ENCODE peak calls at places on chromosomes 6 and 20, in ten cellular contexts. S, J, I, C, U, A, P, V, H and B are unnamed samples.

GRCh38 chr6:114747995-114748625 is 405.3 kb upstream of the HS3ST5 start:
- DNase-seq in S (peak), J (peak), I (peak), C (peak), U (no peak), A (no peak), P (peak), V (peak), H (peak), B (no peak)

GRCh38 chr6:96124778-96125177 is 109.0 kb downstream of the FUT9 start:
- DNase-seq in S (no peak), J (no peak), I (no peak), C (no peak), U (no peak), A (no peak), P (no peak), V (no peak), H (no peak), B (no peak)

GRCh38 chr6:72748759-72749158 is 126.9 kb downstream of the KCNQ5 start:
- DNase-seq in S (no peak), J (no peak), I (no peak), C (no peak), U (no peak), A (no peak), P (peak), V (no peak), H (peak), B (no peak)

GRCh38 chr6:39754493-39755115 is 29.4 kb upstream of the KIF6 start:
- DNase-seq in S (no peak), J (no peak), I (peak), C (no peak), U (peak), A (no peak), P (no peak), V (no peak), H (no peak), B (no peak)

GRCh38 chr6:128161839-128162238 is 261.0 kb upstream of the THEMIS start:
- DNase-seq in S (no peak), J (no peak), I (no peak), C (no peak), U (no peak), A (no peak), P (no peak), V (no peak), H (no peak), B (no peak)

GRCh38 chr6:148854992-148855391 is 108.2 kb downstream of the UST start:
- DNase-seq in S (no peak), J (no peak), I (no peak), C (no peak), U (no peak), A (no peak), P (no peak), V (no peak), H (no peak), B (no peak)

GRCh38 chr20:54223285-54223684 is 15.4 kb downstream of the PFDN4 start:
- DNase-seq in S (no peak), J (no peak), I (no peak), C (no peak), U (no peak), A (no peak), P (no peak), V (no peak), H (no peak), B (no peak)

GRCh38 chr20:58661298-58662141 is 10.4 kb downstream of the STX16 start:
- DNase-seq in S (no peak), J (no peak), I (no peak), C (no peak), U (no peak), A (no peak), P (no peak), V (no peak), H (no peak), B (no peak)

GRCh38 chr6:118810420-118811027 is 83.4 kb upstream of the ASF1A start:
- DNase-seq in S (no peak), J (no peak), I (no peak), C (peak), U (no peak), A (no peak), P (no peak), V (peak), H (no peak), B (no peak)

GRCh38 chr6:10418361-10418861 is 3.5 kb upstream of the TFAP2A start:
- DNase-seq in S (no peak), J (no peak), I (no peak), C (no peak), U (no peak), A (no peak), P (no peak), V (no peak), H (no peak), B (no peak)

GRCh38 chr20:36408219-36408618 is 102.1 kb downstream of the DLGAP4 start:
- DNase-seq in S (no peak), J (peak), I (no peak), C (peak), U (no peak), A (no peak), P (peak), V (peak), H (peak), B (peak)

GRCh38 chr20:57957397-57958049 is 247.7 kb upstream of the PMEPA1 start:
- DNase-seq in S (no peak), J (no peak), I (no peak), C (no peak), U (peak), A (no peak), P (no peak), V (no peak), H (no peak), B (no peak)

GRCh38 chr6:68651018-68651985 is 16.2 kb downstream of the ADGRB3 start:
- DNase-seq in S (no peak), J (no peak), I (no peak), C (no peak), U (no peak), A (no peak), P (no peak), V (no peak), H (no peak), B (no peak)

GRCh38 chr6:45084257-45084656 is 243.9 kb upstream of the RUNX2 start:
- DNase-seq in S (no peak), J (no peak), I (no peak), C (no peak), U (no peak), A (no peak), P (no peak), V (no peak), H (no peak), B (no peak)

GRCh38 chr6:43076093-43076927 is at the start of gene PTK7:
- DNase-seq in S (no peak), J (peak), I (no peak), C (peak), U (peak), A (no peak), P (peak), V (peak), H (peak), B (no peak)

GRCh38 chr6:70299456-70299855 is 3.4 kb downstream of the COL9A1 start:
- DNase-seq in S (no peak), J (no peak), I (no peak), C (no peak), U (no peak), A (no peak), P (no peak), V (no peak), H (peak), B (no peak)

GRCh38 chr6:73515204-73516101 is 5.4 kb downstream of the EEF1A1 start:
- DNase-seq in S (no peak), J (peak), I (peak), C (peak), U (peak), A (peak), P (peak), V (peak), H (peak), B (peak)

GRCh38 chr6:105263685-105264298 is 84.0 kb upstream of the POPDC3 start:
- DNase-seq in S (no peak), J (no peak), I (no peak), C (peak), U (no peak), A (no peak), P (no peak), V (peak), H (peak), B (no peak)

GRCh38 chr6:85865665-85866372 is 223.1 kb upstream of the SYNCRIP start:
- DNase-seq in S (peak), J (peak), I (no peak), C (peak), U (no peak), A (no peak), P (peak), V (no peak), H (peak), B (no peak)

GRCh38 chr6:166877906-166878305 is 78.4 kb downstream of the RNASET2 start:
- DNase-seq in S (peak), J (no peak), I (no peak), C (no peak), U (no peak), A (no peak), P (no peak), V (no peak), H (no peak), B (no peak)

GRCh38 chr20:41331731-41332130 is 8.9 kb upstream of the LPIN3 start:
- DNase-seq in S (no peak), J (no peak), I (no peak), C (no peak), U (no peak), A (no peak), P (no peak), V (no peak), H (no peak), B (no peak)

GRCh38 chr20:41327178-41327577 is 9.6 kb upstream of the ZHX3 start:
- DNase-seq in S (no peak), J (no peak), I (no peak), C (no peak), U (no peak), A (no peak), P (no peak), V (no peak), H (no peak), B (peak)

GRCh38 chr20:41330941-41331340 is 9.7 kb upstream of the LPIN3 start:
- DNase-seq in S (no peak), J (no peak), I (no peak), C (no peak), U (no peak), A (no peak), P (no peak), V (no peak), H (no peak), B (no peak)

GRCh38 chr20:41330343-41330720 is 10.3 kb upstream of the LPIN3 start:
- DNase-seq in S (no peak), J (no peak), I (no peak), C (no peak), U (no peak), A (no peak), P (no peak), V (no peak), H (peak), B (no peak)

GRCh38 chr20:41329435-41330342 is 10.9 kb upstream of the LPIN3 start:
- DNase-seq in S (peak), J (peak), I (peak), C (peak), U (peak), A (peak), P (peak), V (peak), H (peak), B (peak)
- H3K4me3 ChIP-seq in S (no peak), J (peak), I (no peak), C (no peak), U (no peak), A (peak), P (no peak), V (no peak), H (no peak), B (no peak)

GRCh38 chr6:29750709-29751108 is 27.5 kb downstream of the HLA-F start:
- DNase-seq in S (no peak), J (no peak), I (no peak), C (no peak), U (no peak), A (peak), P (no peak), V (no peak), H (no peak), B (peak)

GRCh38 chr6:29755295-29755871 is 32.1 kb downstream of the HLA-F start:
- DNase-seq in S (no peak), J (no peak), I (no peak), C (no peak), U (no peak), A (no peak), P (no peak), V (no peak), H (no peak), B (no peak)

GRCh38 chr6:29751480-29751879 is 28.2 kb downstream of the HLA-F start:
- DNase-seq in S (no peak), J (no peak), I (no peak), C (no peak), U (no peak), A (no peak), P (no peak), V (no peak), H (no peak), B (peak)

GRCh38 chr6:29753309-29753644 is 30.0 kb downstream of the HLA-F start:
- DNase-seq in S (no peak), J (no peak), I (no peak), C (no peak), U (no peak), A (no peak), P (no peak), V (no peak), H (no peak), B (peak)

DNA sequence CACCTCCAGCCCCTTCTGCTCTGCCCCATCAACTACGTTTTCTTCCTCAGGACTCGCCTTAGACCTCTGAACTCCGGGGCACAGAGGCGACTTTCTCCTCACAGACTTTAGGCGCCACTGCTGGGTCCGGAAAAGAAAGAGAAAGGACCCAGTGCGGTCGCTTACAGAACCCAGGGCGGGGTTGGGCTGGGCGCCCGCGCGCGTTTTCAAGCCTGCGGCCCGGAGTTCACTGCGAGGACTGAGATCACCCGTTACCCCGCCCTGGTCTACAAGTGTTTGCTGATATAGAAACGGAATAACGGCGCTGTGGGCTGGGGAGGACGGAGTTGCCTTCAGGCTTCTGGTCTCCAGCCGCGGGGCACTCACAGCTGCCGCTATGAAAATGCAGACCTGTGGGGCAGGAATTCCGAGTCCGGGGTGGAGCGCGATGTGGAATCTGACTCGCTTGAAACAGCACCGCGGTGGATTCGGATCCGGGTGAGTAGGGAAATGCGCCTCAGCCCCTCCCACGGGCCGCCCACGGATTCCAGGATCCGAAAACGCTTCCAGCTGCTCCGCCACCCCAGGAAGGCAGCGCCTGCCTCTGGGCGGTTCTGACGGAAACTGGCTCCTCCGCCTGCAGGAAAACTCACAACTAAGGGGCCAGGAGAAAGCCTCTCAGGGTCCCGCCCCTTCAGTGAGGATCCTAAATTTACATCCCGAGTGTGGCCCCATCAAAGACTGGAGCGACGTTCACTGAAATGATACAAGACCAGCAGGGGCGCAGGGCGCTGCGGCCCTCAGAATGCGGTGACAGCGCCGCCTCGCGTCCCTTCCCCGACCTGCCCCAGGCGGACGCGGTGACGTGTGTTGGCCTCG is 29.4 kb downstream of the HLA-F start:
- DNase-seq in S (peak), J (peak), I (peak), C (peak), U (peak), A (peak), P (peak), V (peak), H (peak), B (peak)
- TF ChIP-seq POLR2A in S (peak), J (no peak), I (peak), C (peak), U (peak), A (peak), P (peak), V (peak), H (peak), B (no peak)

GRCh38 chr20:31739550-31739863 is 417 bp downstream of the TPX2 start:
- DNase-seq in S (no peak), J (no peak), I (no peak), C (no peak), U (no peak), A (no peak), P (no peak), V (no peak), H (no peak), B (no peak)
- TF ChIP-seq CTCF in S (no peak), J (no peak), I (no peak), C (no peak), U (no peak), A (no peak), P (no peak), V (no peak), H (no peak), B (no peak)

GRCh38 chr20:13221313-13221672 is 219 bp downstream of the ISM1 start:
- DNase-seq in S (no peak), J (no peak), I (no peak), C (no peak), U (no peak), A (no peak), P (no peak), V (no peak), H (no peak), B (no peak)

GRCh38 chr20:13221673-13222318 is 722 bp downstream of the ISM1 start:
- DNase-seq in S (peak), J (peak), I (no peak), C (peak), U (peak), A (peak), P (peak), V (no peak), H (peak), B (peak)

GRCh38 chr20:13219327-13220193 is 1.5 kb upstream of the ISM1 start:
- DNase-seq in S (no peak), J (no peak), I (no peak), C (no peak), U (no peak), A (no peak), P (no peak), V (no peak), H (no peak), B (peak)

GRCh38 chr20:13220857-13221297 is at the start of gene ISM1:
- DNase-seq in S (no peak), J (no peak), I (no peak), C (peak), U (peak), A (no peak), P (peak), V (no peak), H (no peak), B (no peak)

DNA sequence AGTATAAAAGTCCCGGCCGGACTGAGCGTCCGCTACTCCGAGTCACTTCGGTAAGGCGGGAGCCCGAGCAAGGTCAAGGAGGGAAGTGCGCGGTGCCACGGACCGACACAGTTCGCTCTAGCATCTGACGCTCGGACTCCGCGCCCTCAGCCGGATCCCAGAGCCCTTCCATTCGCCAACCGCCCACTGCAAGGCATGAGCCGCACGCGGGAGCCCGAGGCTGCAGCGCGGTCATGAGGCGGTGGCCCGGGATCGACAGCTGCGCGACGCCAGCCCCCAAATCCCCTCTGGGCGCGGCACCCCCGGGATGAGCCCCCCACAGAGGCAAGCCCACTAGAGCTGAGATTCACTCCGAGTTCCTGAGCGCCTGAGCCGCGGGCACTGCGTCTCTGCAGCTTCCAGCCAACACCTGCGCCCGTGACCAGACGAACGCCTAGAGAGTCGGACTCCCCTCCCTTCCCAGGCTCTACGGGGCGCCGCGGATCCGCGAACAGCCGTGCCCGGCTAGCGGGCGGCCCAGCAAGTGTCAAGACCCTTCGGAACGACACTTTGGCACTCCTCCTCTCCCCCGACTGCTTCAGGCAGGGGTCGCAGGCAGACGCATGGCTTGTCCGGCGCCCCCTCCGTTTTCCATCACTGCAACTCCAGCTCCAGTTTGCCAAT is 749 bp upstream of the ISM1 start:
- DNase-seq in S (no peak), J (no peak), I (peak), C (peak), U (peak), A (peak), P (peak), V (peak), H (peak), B (no peak)
- H3K4me3 ChIP-seq in S (peak), J (peak), I (peak), C (peak), U (peak), A (peak), P (peak), V (peak), H (no peak), B (peak)

GRCh38 chr20:44024820-44025580 is 110.3 kb downstream of the TOX2 start:
- DNase-seq in S (no peak), J (no peak), I (no peak), C (no peak), U (no peak), A (no peak), P (no peak), V (no peak), H (no peak), B (peak)
- TF ChIP-seq POLR2A in S (no peak), J (no peak), I (no peak), C (no peak), U (no peak), A (no peak), P (no peak), V (no peak), H (no peak), B (no peak)

GRCh38 chr20:56244259-56244658 is 4.3 kb upstream of the MC3R start:
- DNase-seq in S (no peak), J (no peak), I (no peak), C (no peak), U (no peak), A (no peak), P (no peak), V (no peak), H (no peak), B (no peak)

GRCh38 chr20:56245761-56246160 is 2.8 kb upstream of the MC3R start:
- DNase-seq in S (no peak), J (no peak), I (no peak), C (no peak), U (no peak), A (no peak), P (no peak), V (no peak), H (no peak), B (no peak)

GRCh38 chr20:56249244-56249955 is 868 bp downstream of the MC3R start:
- DNase-seq in S (peak), J (peak), I (no peak), C (peak), U (no peak), A (no peak), P (peak), V (no peak), H (no peak), B (no peak)

DNA sequence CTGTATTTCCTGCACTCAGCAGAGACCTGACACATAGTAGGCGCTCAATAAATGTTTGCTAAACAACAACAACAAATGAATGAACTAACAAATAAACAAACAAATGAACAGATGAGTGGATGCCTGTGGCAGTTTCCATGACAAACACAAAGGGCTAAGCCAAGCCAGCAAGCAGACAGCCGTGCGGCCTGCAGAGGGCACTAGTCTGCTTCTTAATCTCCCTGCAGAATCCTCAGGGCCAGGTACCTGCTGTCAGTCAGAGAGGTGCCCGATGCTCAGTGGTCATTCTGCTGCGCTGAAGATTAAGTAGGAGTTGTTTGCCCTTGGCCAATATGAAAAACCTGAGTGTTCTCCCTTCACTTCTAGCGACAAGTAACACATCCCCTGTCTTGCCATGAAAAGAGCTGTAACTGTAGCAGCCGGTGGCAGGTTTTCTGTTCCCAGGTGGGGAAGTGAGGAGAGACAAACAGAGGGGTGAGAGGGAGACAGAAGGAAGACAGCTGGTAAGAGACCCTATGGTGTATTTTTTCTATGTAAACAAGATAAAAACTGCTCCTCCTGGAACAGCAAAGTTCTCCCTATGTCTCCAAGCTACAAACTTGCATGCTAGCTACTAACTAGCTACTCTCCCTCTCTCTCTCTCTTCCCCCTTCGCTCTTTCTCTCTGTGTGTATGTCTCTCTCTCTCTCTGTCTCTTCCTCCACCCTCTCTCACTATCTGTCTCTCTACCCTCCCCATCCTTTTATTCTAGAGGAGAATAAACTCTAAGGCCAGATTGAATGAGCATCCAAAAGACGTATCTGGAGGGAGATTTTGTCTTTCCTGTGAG is at the start of gene MC3R:
- DNase-seq in S (peak), J (peak), I (peak), C (peak), U (no peak), A (no peak), P (peak), V (peak), H (peak), B (no peak)
- TF ChIP-seq CTCF in S (peak), J (peak), I (peak), C (peak), U (no peak), A (no peak), P (peak), V (peak), H (peak), B (no peak)